ENCODE peak calls at places on chromosomes 16 and 17, in five cellular contexts. One of them, this sample, is unnamed.

GRCh38 chr16:3149630-3150345 is 15.0 kb downstream of the ZNF213 start:
- DNase-seq in adrenal gland: peak; percentile 49
- DNase-seq in brain microvascular endothelial cell: peak; percentile 56
- DNase-seq in transverse colon: peak; percentile 81
- DNase-seq in CD8-positive, alpha-beta T cell: no peak
- DNase-seq in this sample: peak; percentile 83

GRCh38 chr16:90046971-90047713 is 27.9 kb upstream of the DBNDD1 start:
- DNase-seq in CD8-positive, alpha-beta T cell: no peak
- DNase-seq in adrenal gland: peak; percentile 89
- DNase-seq in brain microvascular endothelial cell: no peak
- DNase-seq in transverse colon: peak; percentile 54
- DNase-seq in this sample: peak; percentile 81

GRCh38 chr16:15954814-15955151 is 5.4 kb downstream of the ABCC1 start:
- DNase-seq in CD8-positive, alpha-beta T cell: no peak
- DNase-seq in adrenal gland: peak; percentile 38
- DNase-seq in brain microvascular endothelial cell: no peak
- DNase-seq in transverse colon: no peak
- DNase-seq in this sample: no peak

GRCh38 chr17:62703776-62704380 is 76.4 kb downstream of the MRC2 start:
- DNase-seq in CD8-positive, alpha-beta T cell: peak; percentile 34
- DNase-seq in transverse colon: peak; percentile 76
- DNase-seq in brain microvascular endothelial cell: no peak
- DNase-seq in adrenal gland: peak; percentile 47
- DNase-seq in this sample: peak; percentile 87

GRCh38 chr16:1791943-1792812 is 1.3 kb downstream of the IGFALS start:
- DNase-seq in CD8-positive, alpha-beta T cell: no peak
- DNase-seq in adrenal gland: no peak
- DNase-seq in transverse colon: no peak
- DNase-seq in brain microvascular endothelial cell: no peak
- DNase-seq in this sample: peak; percentile 43

GRCh38 chr17:57114085-57114673 is 29.1 kb downstream of the AKAP1 start:
- DNase-seq in brain microvascular endothelial cell: no peak
- DNase-seq in adrenal gland: peak; percentile 29
- DNase-seq in transverse colon: peak; percentile 68
- DNase-seq in CD8-positive, alpha-beta T cell: peak; percentile 52
- DNase-seq in this sample: no peak

GRCh38 chr16:20415541-20415940 is 6.2 kb downstream of the ACSM5 start:
- DNase-seq in transverse colon: no peak
- DNase-seq in adrenal gland: no peak
- DNase-seq in brain microvascular endothelial cell: no peak
- DNase-seq in CD8-positive, alpha-beta T cell: no peak
- DNase-seq in this sample: no peak

GRCh38 chr16:1057252-1057932 is 15.2 kb upstream of the SSTR5 start:
- DNase-seq in transverse colon: peak; percentile 47
- DNase-seq in CD8-positive, alpha-beta T cell: peak; percentile 33
- DNase-seq in adrenal gland: no peak
- DNase-seq in brain microvascular endothelial cell: no peak
- DNase-seq in this sample: no peak

GRCh38 chr17:12438813-12439586 is 226.7 kb upstream of the MYOCD start:
- DNase-seq in CD8-positive, alpha-beta T cell: no peak
- DNase-seq in adrenal gland: no peak
- DNase-seq in transverse colon: no peak
- DNase-seq in brain microvascular endothelial cell: no peak
- DNase-seq in this sample: no peak

GRCh38 chr17:34673995-34674900 is 94.9 kb downstream of the TMEM132E start:
- DNase-seq in adrenal gland: no peak
- DNase-seq in CD8-positive, alpha-beta T cell: no peak
- DNase-seq in transverse colon: no peak
- DNase-seq in brain microvascular endothelial cell: no peak
- DNase-seq in this sample: no peak

GRCh38 chr17:60141111-60142018 is 8.4 kb upstream of the CA4 start:
- DNase-seq in CD8-positive, alpha-beta T cell: no peak
- DNase-seq in brain microvascular endothelial cell: peak; percentile 24
- DNase-seq in adrenal gland: peak; percentile 45
- DNase-seq in transverse colon: no peak
- DNase-seq in this sample: peak; percentile 68

GRCh38 chr16:71387045-71387871 is 28.7 kb downstream of the CALB2 start:
- DNase-seq in brain microvascular endothelial cell: no peak
- DNase-seq in CD8-positive, alpha-beta T cell: no peak
- DNase-seq in adrenal gland: no peak
- DNase-seq in transverse colon: no peak
- DNase-seq in this sample: no peak

GRCh38 chr16:37511-37910 is 15.9 kb downstream of the POLR3K start:
- DNase-seq in brain microvascular endothelial cell: no peak
- DNase-seq in transverse colon: no peak
- DNase-seq in adrenal gland: no peak
- DNase-seq in CD8-positive, alpha-beta T cell: no peak
- DNase-seq in this sample: peak; percentile 58

GRCh38 chr16:4859900-4860255 is 12.6 kb downstream of the UBN1 start:
- DNase-seq in CD8-positive, alpha-beta T cell: no peak
- DNase-seq in transverse colon: no peak
- DNase-seq in adrenal gland: peak; percentile 45
- DNase-seq in brain microvascular endothelial cell: peak; percentile 39
- DNase-seq in this sample: no peak

GRCh38 chr17:50037321-50038107 is 18.4 kb upstream of the ITGA3 start:
- DNase-seq in brain microvascular endothelial cell: peak; percentile 62
- DNase-seq in transverse colon: peak; percentile 53
- DNase-seq in CD8-positive, alpha-beta T cell: no peak
- DNase-seq in adrenal gland: peak; percentile 95
- DNase-seq in this sample: peak; percentile 85

GRCh38 chr16:1026784-1027415 is 45.3 kb downstream of the SOX8 start:
- DNase-seq in CD8-positive, alpha-beta T cell: no peak
- DNase-seq in adrenal gland: no peak
- DNase-seq in brain microvascular endothelial cell: no peak
- DNase-seq in transverse colon: no peak
- DNase-seq in this sample: no peak

GRCh38 chr16:13992322-13992721 is 72.4 kb downstream of the ERCC4 start:
- DNase-seq in transverse colon: no peak
- DNase-seq in brain microvascular endothelial cell: no peak
- DNase-seq in adrenal gland: no peak
- DNase-seq in CD8-positive, alpha-beta T cell: no peak
- DNase-seq in this sample: no peak

GRCh38 chr17:44773140-44773539 is 14.4 kb downstream of the ADAM11 start:
- DNase-seq in adrenal gland: no peak
- DNase-seq in transverse colon: no peak
- DNase-seq in brain microvascular endothelial cell: no peak
- DNase-seq in CD8-positive, alpha-beta T cell: no peak
- DNase-seq in this sample: no peak

GRCh38 chr17:80944326-80944725 is 47.3 kb upstream of the CHMP6 start:
- DNase-seq in brain microvascular endothelial cell: no peak
- DNase-seq in adrenal gland: no peak
- DNase-seq in CD8-positive, alpha-beta T cell: no peak
- DNase-seq in transverse colon: no peak
- DNase-seq in this sample: peak; percentile 12

GRCh38 chr16:11283820-11284248 is 2.7 kb upstream of the PRM1 start:
- DNase-seq in adrenal gland: no peak
- DNase-seq in brain microvascular endothelial cell: no peak
- DNase-seq in transverse colon: no peak
- DNase-seq in CD8-positive, alpha-beta T cell: no peak
- DNase-seq in this sample: no peak

GRCh38 chr16:13436641-13437423 is 483.1 kb upstream of the ERCC4 start:
- DNase-seq in brain microvascular endothelial cell: no peak
- DNase-seq in CD8-positive, alpha-beta T cell: no peak
- DNase-seq in adrenal gland: no peak
- DNase-seq in transverse colon: no peak
- DNase-seq in this sample: no peak

GRCh38 chr17:34858941-34859562 is 102.2 kb downstream of the CCT6B start:
- DNase-seq in brain microvascular endothelial cell: no peak
- DNase-seq in CD8-positive, alpha-beta T cell: no peak
- DNase-seq in transverse colon: no peak
- DNase-seq in adrenal gland: no peak
- DNase-seq in this sample: no peak

GRCh38 chr17:6366144-6366755 is 68.7 kb downstream of the AIPL1 start:
- DNase-seq in transverse colon: no peak
- DNase-seq in adrenal gland: no peak
- DNase-seq in CD8-positive, alpha-beta T cell: no peak
- DNase-seq in brain microvascular endothelial cell: no peak
- DNase-seq in this sample: no peak

GRCh38 chr17:37543527-37544122 is 53.9 kb downstream of the DUSP14 start:
- DNase-seq in adrenal gland: no peak
- DNase-seq in transverse colon: no peak
- DNase-seq in brain microvascular endothelial cell: no peak
- DNase-seq in CD8-positive, alpha-beta T cell: no peak
- DNase-seq in this sample: no peak

GRCh38 chr17:40335620-40336019 is 26.6 kb downstream of the RARA start:
- DNase-seq in adrenal gland: no peak
- DNase-seq in transverse colon: no peak
- DNase-seq in brain microvascular endothelial cell: no peak
- DNase-seq in CD8-positive, alpha-beta T cell: no peak
- DNase-seq in this sample: no peak

GRCh38 chr16:87350681-87351319 is 32.8 kb downstream of the FBXO31 start:
- DNase-seq in adrenal gland: peak; percentile 41
- DNase-seq in brain microvascular endothelial cell: no peak
- DNase-seq in CD8-positive, alpha-beta T cell: no peak
- DNase-seq in transverse colon: no peak
- DNase-seq in this sample: no peak

GRCh38 chr17:33987162-33987561 is 267.9 kb upstream of the CCL2 start:
- DNase-seq in adrenal gland: no peak
- DNase-seq in brain microvascular endothelial cell: no peak
- DNase-seq in transverse colon: peak; percentile 20
- DNase-seq in CD8-positive, alpha-beta T cell: no peak
- DNase-seq in this sample: no peak

GRCh38 chr16:75109732-75110243 is 6.8 kb downstream of the LDHD start:
- DNase-seq in brain microvascular endothelial cell: no peak
- DNase-seq in adrenal gland: peak; percentile 78
- DNase-seq in CD8-positive, alpha-beta T cell: no peak
- DNase-seq in transverse colon: peak; percentile 80
- DNase-seq in this sample: no peak

GRCh38 chr16:17437142-17437720 is 33.5 kb downstream of the XYLT1 start:
- DNase-seq in adrenal gland: no peak
- DNase-seq in transverse colon: no peak
- DNase-seq in CD8-positive, alpha-beta T cell: no peak
- DNase-seq in brain microvascular endothelial cell: no peak
- DNase-seq in this sample: no peak
- H3K27ac ChIP-seq in adrenal gland: no peak overlapping the region
- H3K27ac ChIP-seq in transverse colon: no peak overlapping the region
- H3K27ac ChIP-seq in CD8-positive, alpha-beta T cell: no peak overlapping the region
- H3K27ac ChIP-seq in brain microvascular endothelial cell: no peak overlapping the region
- H3K27ac ChIP-seq in this sample: no peak overlapping the region

DNA sequence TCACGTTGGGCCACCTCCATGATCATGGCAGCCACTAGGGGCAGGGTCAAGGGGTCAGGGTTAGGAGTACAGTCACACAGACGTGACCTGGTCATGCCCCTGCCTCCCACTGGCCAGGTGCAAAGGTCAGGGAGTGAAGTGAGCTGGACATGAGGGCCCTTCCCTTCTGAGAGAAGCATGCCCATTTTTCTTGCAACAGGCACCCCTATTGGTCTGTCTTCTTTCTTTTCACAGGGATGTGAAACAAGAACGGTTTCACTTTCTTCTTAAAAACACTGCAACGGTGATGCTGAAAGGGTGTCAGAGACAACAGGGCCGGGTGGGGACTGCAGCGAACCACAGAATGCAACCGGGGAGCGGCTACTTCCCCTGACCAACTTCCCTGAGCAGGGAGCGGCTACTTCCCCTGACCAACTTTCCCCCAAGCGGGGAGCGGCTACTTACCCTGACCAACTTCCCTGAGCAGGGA is 52.1 kb upstream of the DOC2B start:
- DNase-seq in adrenal gland: peak; percentile 41
- DNase-seq in brain microvascular endothelial cell: no peak
- DNase-seq in CD8-positive, alpha-beta T cell: no peak
- DNase-seq in transverse colon: peak; percentile 44
- DNase-seq in this sample: peak; percentile 61
- H3K4me3 ChIP-seq in adrenal gland: no peak overlapping the region
- H3K4me3 ChIP-seq in brain microvascular endothelial cell: no peak overlapping the region
- H3K4me3 ChIP-seq in CD8-positive, alpha-beta T cell: no peak overlapping the region
- H3K4me3 ChIP-seq in transverse colon: no peak overlapping the region
- H3K4me3 ChIP-seq in this sample: peak overlapping the region; percentile 2

GRCh38 chr16:48542020-48542473 is 67.9 kb downstream of the N4BP1 start:
- DNase-seq in adrenal gland: peak; percentile 58
- DNase-seq in transverse colon: peak; percentile 48
- DNase-seq in CD8-positive, alpha-beta T cell: no peak
- DNase-seq in brain microvascular endothelial cell: peak; percentile 37
- DNase-seq in this sample: peak; percentile 75
- TF ChIP-seq CTCF in adrenal gland: peak; percentile 36
- TF ChIP-seq CTCF in transverse colon: peak; percentile 35
- TF ChIP-seq CTCF in CD8-positive, alpha-beta T cell: peak; percentile 14
- TF ChIP-seq CTCF in brain microvascular endothelial cell: peak; percentile 79
- TF ChIP-seq CTCF in this sample: peak; percentile 58

GRCh38 chr17:1783834-1784611 is 22.2 kb downstream of the SERPINF1 start:
- DNase-seq in transverse colon: peak; percentile 74
- DNase-seq in brain microvascular endothelial cell: peak; percentile 29
- DNase-seq in adrenal gland: peak; percentile 95
- DNase-seq in CD8-positive, alpha-beta T cell: no peak
- DNase-seq in this sample: peak; percentile 86
- H3K27ac ChIP-seq in transverse colon: peak overlapping the region; percentile 91
- H3K27ac ChIP-seq in brain microvascular endothelial cell: no peak overlapping the region
- H3K27ac ChIP-seq in adrenal gland: peak overlapping the region; percentile 98
- H3K27ac ChIP-seq in CD8-positive, alpha-beta T cell: no peak overlapping the region
- H3K27ac ChIP-seq in this sample: peak overlapping the region; percentile 95

DNA sequence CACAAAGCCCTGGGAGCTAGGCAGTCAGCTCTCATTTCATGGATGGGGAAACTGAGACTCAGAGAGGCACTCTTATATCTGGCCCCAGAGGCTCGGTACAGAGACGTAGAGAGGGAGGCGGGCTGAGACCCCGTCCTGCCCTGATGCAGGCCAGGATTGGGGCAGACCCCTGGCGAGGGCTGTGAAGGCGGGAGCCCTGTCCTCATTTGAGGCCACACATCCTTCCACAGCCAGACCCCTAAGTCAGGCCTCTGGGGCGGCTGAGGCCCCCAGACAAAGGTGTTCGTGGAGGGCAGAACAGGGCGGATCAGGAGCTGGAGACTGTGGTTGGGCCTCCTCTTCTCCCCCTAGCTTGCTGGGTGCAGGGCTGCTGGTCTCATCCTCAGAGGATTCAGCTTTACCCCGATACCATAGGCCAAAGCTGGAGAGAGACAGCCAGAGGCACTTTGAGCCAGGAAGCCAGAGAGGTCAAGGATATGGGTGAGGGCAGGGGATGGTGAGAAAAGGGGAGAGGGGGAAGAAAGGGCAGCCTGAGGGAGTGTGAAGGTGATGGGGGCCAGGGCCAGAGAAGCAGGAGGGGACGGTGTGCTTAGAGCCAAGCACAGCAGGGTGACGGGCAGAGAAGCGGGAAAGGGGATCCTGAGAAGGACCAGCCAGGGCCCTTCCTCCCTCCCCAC is 805 bp upstream of the SCARF1 start:
- DNase-seq in CD8-positive, alpha-beta T cell: no peak
- DNase-seq in transverse colon: no peak
- DNase-seq in brain microvascular endothelial cell: no peak
- DNase-seq in adrenal gland: no peak
- DNase-seq in this sample: peak; percentile 41
- H3K4me3 ChIP-seq in CD8-positive, alpha-beta T cell: no peak overlapping the region
- H3K4me3 ChIP-seq in transverse colon: no peak overlapping the region
- H3K4me3 ChIP-seq in brain microvascular endothelial cell: no peak overlapping the region
- H3K4me3 ChIP-seq in adrenal gland: no peak overlapping the region
- H3K4me3 ChIP-seq in this sample: peak overlapping the region; percentile 62

This sample was measured in lower lobe of right lung.